ENCODE peak calls at places on chromosome X, in four cellular contexts. R is ovary; L is tibial nerve; P is CD4-positive, alpha-beta T cell. E is an unnamed sample.
A peak's percentile ranks its signal among the peaks of the same experiment; 100 is the strongest.

GRCh38 chrX:130039847-130040246 is 57.4 kb downstream of the BCORL1 start:
- DNase-seq in R (no peak), L (no peak), P (no peak), E (no peak)

GRCh38 chrX:135425566-135425965 is 3.8 kb downstream of the SMIM10L2A start:
- DNase-seq in R (peak; percentile 37), L (no peak), P (no peak), E (no peak)

GRCh38 chrX:10111364-10112148 is 45.2 kb upstream of the CLCN4 start:
- DNase-seq in R (peak; percentile 77), L (no peak), P (peak; percentile 54), E (peak; percentile 59)

GRCh38 chrX:11472879-11473278 is 179.7 kb downstream of the AMELX start:
- DNase-seq in R (no peak), L (peak; percentile 8), P (no peak), E (no peak)

GRCh38 chrX:40671126-40671525 is 23.8 kb upstream of the CXorf38 start:
- DNase-seq in R (no peak), L (no peak), P (no peak), E (no peak)

GRCh38 chrX:16496175-16496574 is 153.8 kb upstream of the S100G start:
- DNase-seq in R (no peak), L (no peak), P (no peak), E (no peak)

GRCh38 chrX:41388543-41388942 is 54.6 kb downstream of the DDX3X start:
- DNase-seq in R (no peak), L (no peak), P (no peak), E (no peak)

GRCh38 chrX:119417376-119417775 is 18.2 kb downstream of the SLC25A43 start:
- DNase-seq in R (no peak), L (no peak), P (no peak), E (no peak)

GRCh38 chrX:16842684-16843083 is 27.5 kb downstream of the RBBP7 start:
- DNase-seq in R (no peak), L (no peak), P (no peak), E (no peak)

GRCh38 chrX:10199212-10199611 is 42.4 kb downstream of the CLCN4 start:
- DNase-seq in R (no peak), L (peak; percentile 45), P (no peak), E (peak; percentile 30)

GRCh38 chrX:44299177-44299576 is 44.3 kb downstream of the EFHC2 start:
- DNase-seq in R (no peak), L (no peak), P (no peak), E (no peak)

GRCh38 chrX:140917354-140918115 is 84.9 kb upstream of the SPANXB1 start:
- DNase-seq in R (no peak), L (no peak), P (no peak), E (no peak)

GRCh38 chrX:69067841-69068240 is 97.4 kb downstream of the PJA1 start:
- DNase-seq in R (no peak), L (no peak), P (no peak), E (no peak)

E was measured in memory B cell.